ENCODE peak calls at places on chromosomes 7 and 10, in five cellular contexts. J is SJSA1, U is iPS DF 6.9, H is ovary, C is neural progenitor cell. B is an unnamed sample.

GRCh38 chr10:63783882-63784281 is 262.7 kb downstream of the REEP3 start:
- DNase-seq in J (no peak), U (no peak), H (no peak), C (no peak), B (no peak)

GRCh38 chr7:36784991-36785940 is 61.0 kb upstream of the AOAH start:
- DNase-seq in J (no peak), U (no peak), H (no peak), C (no peak), B (no peak)

GRCh38 chr10:86945361-86946214 is 11.8 kb downstream of the MMRN2 start:
- DNase-seq in J (no peak), U (no peak), H (no peak), C (peak; percentile 79), B (peak; percentile 70)

GRCh38 chr7:158824028-158824427 is 5.3 kb downstream of the ESYT2 start:
- DNase-seq in J (no peak), U (no peak), H (no peak), C (no peak), B (no peak)

GRCh38 chr10:86401588-86402282 is 35.1 kb upstream of the GRID1 start:
- DNase-seq in J (no peak), U (no peak), H (peak; percentile 13), C (peak; percentile 38), B (no peak)

GRCh38 chr10:44949127-44949802 is 10.3 kb upstream of the RASSF4 start:
- DNase-seq in J (no peak), U (no peak), H (no peak), C (no peak), B (no peak)

GRCh38 chr7:46678421-46678820 is 757.3 kb upstream of the IGFBP3 start:
- DNase-seq in J (no peak), U (no peak), H (no peak), C (no peak), B (no peak)

GRCh38 chr10:96225119-96225518 is 46.2 kb downstream of the BLNK start:
- DNase-seq in J (no peak), U (no peak), H (no peak), C (no peak), B (peak; percentile 67)

GRCh38 chr10:113844091-113844490 is 9.8 kb downstream of the DCLRE1A start:
- DNase-seq in J (no peak), U (no peak), H (no peak), C (no peak), B (peak; percentile 14)

GRCh38 chr10:117878626-117879025 is 168.1 kb downstream of the RAB11FIP2 start:
- DNase-seq in J (no peak), U (no peak), H (no peak), C (no peak), B (no peak)

GRCh38 chr7:33107136-33108066 is 1.8 kb downstream of the RP9 start:
- DNase-seq in J (peak; percentile 40), U (peak; percentile 35), H (no peak), C (peak; percentile 86), B (peak; percentile 67)

GRCh38 chr7:28170701-28171100 is 9.9 kb downstream of the JAZF1 start:
- DNase-seq in J (no peak), U (no peak), H (no peak), C (no peak), B (no peak)

GRCh38 chr10:24678757-24679156 is 44.9 kb downstream of the ARHGAP21 start:
- DNase-seq in J (no peak), U (no peak), H (no peak), C (no peak), B (no peak)

GRCh38 chr10:125515571-125515970 is 167.4 kb downstream of the TEX36 start:
- DNase-seq in J (no peak), U (no peak), H (no peak), C (no peak), B (no peak)

GRCh38 chr10:11388996-11389395 is 222.5 kb downstream of the USP6NL start:
- DNase-seq in J (no peak), U (no peak), H (no peak), C (no peak), B (no peak)

GRCh38 chr10:126844406-126844805 is 60.8 kb upstream of the DOCK1 start:
- DNase-seq in J (no peak), U (no peak), H (no peak), C (no peak), B (no peak)

GRCh38 chr10:10831085-10831484 is 186.6 kb upstream of the CELF2 start:
- DNase-seq in J (peak; percentile 23), U (no peak), H (no peak), C (no peak), B (peak; percentile 6)

GRCh38 chr7:135755351-135755753 is 6.7 kb upstream of the FAM180A start:
- DNase-seq in J (no peak), U (no peak), H (no peak), C (no peak), B (no peak)

GRCh38 chr7:70289067-70289466 is 690.8 kb downstream of the AUTS2 start:
- DNase-seq in J (no peak), U (no peak), H (no peak), C (no peak), B (no peak)

GRCh38 chr10:59283456-59284082 is 78.8 kb downstream of the FAM13C start:
- DNase-seq in J (no peak), U (no peak), H (no peak), C (peak; percentile 51), B (peak; percentile 23)

GRCh38 chr10:3248526-3249255 is 76.1 kb upstream of the PITRM1 start:
- DNase-seq in J (peak; percentile 92), U (no peak), H (no peak), C (no peak), B (no peak)

GRCh38 chr10:127918570-127918969 is 11.7 kb downstream of the PTPRE start:
- DNase-seq in J (no peak), U (no peak), H (no peak), C (no peak), B (no peak)

GRCh38 chr10:63421591-63421990 is 44.2 kb downstream of the JMJD1C start:
- DNase-seq in J (no peak), U (no peak), H (no peak), C (no peak), B (no peak)

GRCh38 chr7:109309790-109310189 is 740.1 kb downstream of the DNAJB9 start:
- DNase-seq in J (no peak), U (no peak), H (no peak), C (no peak), B (no peak)

GRCh38 chr10:131933016-131933694 is 32.3 kb downstream of the PPP2R2D start:
- DNase-seq in J (no peak), U (no peak), H (peak; percentile 48), C (no peak), B (no peak)

GRCh38 chr10:12505683-12506082 is 156.3 kb downstream of the CAMK1D start:
- DNase-seq in J (no peak), U (no peak), H (no peak), C (no peak), B (no peak)

GRCh38 chr7:103447073-103447960 is 1.3 kb upstream of the SLC26A5 start:
- DNase-seq in J (peak; percentile 16), U (peak; percentile 55), H (no peak), C (peak; percentile 81), B (peak; percentile 82)

GRCh38 chr7:24884401-24884800 is 95.6 kb downstream of the OSBPL3 start:
- DNase-seq in J (no peak), U (no peak), H (no peak), C (no peak), B (peak; percentile 88)

GRCh38 chr7:45646996-45647411 is 72.8 kb downstream of the ADCY1 start:
- DNase-seq in J (no peak), U (no peak), H (no peak), C (no peak), B (peak; percentile 10)

GRCh38 chr7:16811555-16811954 is 6.8 kb upstream of the AGR2 start:
- DNase-seq in J (peak; percentile 57), U (no peak), H (no peak), C (no peak), B (no peak)
- H3K4me1 ChIP-seq in J (peaks cover 10% of the 10 kb centered on the region), U (no peaks in the 10 kb centered on the region), H (no peaks in the 10 kb centered on the region), C (no peaks in the 10 kb centered on the region), B (no peaks in the 10 kb centered on the region)

GRCh38 chr7:1646391-1646790 is 23.7 kb upstream of the ELFN1 start:
- DNase-seq in J (no peak), U (no peak), H (no peak), C (no peak), B (no peak)

GRCh38 chr7:1642291-1642728 is 27.8 kb upstream of the ELFN1 start:
- DNase-seq in J (no peak), U (no peak), H (no peak), C (no peak), B (no peak)

GRCh38 chr7:1645071-1646015 is 24.7 kb upstream of the ELFN1 start:
- DNase-seq in J (no peak), U (no peak), H (no peak), C (no peak), B (no peak)

GRCh38 chr7:1643270-1644092 is 26.6 kb upstream of the ELFN1 start:
- DNase-seq in J (no peak), U (no peak), H (no peak), C (no peak), B (no peak)

DNA sequence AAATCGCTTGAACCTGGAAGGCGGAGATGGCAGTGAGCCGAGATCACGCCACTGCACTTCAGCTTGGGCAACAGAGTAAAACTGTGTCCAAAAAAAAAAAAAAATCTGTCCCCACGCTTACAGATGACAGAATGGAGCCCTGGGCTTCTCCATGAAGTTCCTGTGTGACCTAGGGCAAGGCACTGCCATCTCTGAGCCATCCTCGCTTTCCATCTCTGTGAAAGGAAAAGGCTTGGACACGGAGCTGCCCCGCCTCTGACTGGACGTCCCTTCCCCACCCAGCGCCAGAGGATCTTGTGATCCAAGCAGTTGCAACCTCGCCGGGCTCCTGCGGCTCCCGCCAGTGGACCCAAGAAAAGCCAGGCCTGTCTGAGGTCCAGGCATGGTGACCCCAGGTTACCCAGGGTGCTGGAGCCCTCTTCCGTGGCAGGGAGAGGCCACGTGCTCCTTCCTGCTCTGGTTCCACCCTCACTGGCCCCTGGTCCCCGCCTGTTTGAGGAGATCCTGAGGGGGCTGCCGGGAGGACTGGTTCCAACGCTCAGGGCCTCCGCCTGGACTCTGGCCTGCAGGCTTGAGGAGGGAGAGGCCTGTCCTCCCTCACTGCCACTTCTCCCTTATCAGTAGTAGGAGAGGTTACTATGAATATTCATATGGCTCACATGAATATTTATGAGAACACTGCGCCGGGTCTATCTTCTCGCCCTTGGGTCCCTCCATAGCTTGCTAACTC is 25.6 kb upstream of the ELFN1 start:
- DNase-seq in J (no peak), U (no peak), H (no peak), C (no peak), B (no peak)
- H3K4me1 ChIP-seq in J (no peaks in the 10 kb centered on the region), U (peaks cover 1% of the 10 kb centered on the region), H (no peaks in the 10 kb centered on the region), C (no peaks in the 10 kb centered on the region), B (peaks cover 13% of the 10 kb centered on the region)

GRCh38 chr7:449249-450019 is 70.2 kb downstream of the PDGFA start:
- DNase-seq in J (no peak), U (no peak), H (no peak), C (no peak), B (no peak)

GRCh38 chr7:445563-446288 is 73.9 kb downstream of the PDGFA start:
- DNase-seq in J (no peak), U (no peak), H (no peak), C (no peak), B (no peak)

GRCh38 chr7:446289-446935 is 73.2 kb downstream of the PDGFA start:
- DNase-seq in J (no peak), U (no peak), H (no peak), C (no peak), B (no peak)

GRCh38 chr7:445020-445419 is 74.6 kb downstream of the PDGFA start:
- DNase-seq in J (no peak), U (no peak), H (no peak), C (no peak), B (no peak)

GRCh38 chr7:447523-447922 is 72.1 kb downstream of the PDGFA start:
- DNase-seq in J (no peak), U (no peak), H (no peak), C (no peak), B (no peak)
- H3K4me1 ChIP-seq in J (peaks cover 17% of the 10 kb centered on the region), U (peaks cover 6% of the 10 kb centered on the region), H (no peaks in the 10 kb centered on the region), C (peaks cover 31% of the 10 kb centered on the region), B (peaks cover 13% of the 10 kb centered on the region)

GRCh38 chr10:97520978-97521761 is 22.4 kb downstream of the UBTD1 start:
- DNase-seq in J (no peak), U (no peak), H (no peak), C (no peak), B (no peak)
- H3K4me1 ChIP-seq in J (peaks cover 17% of the 10 kb centered on the region), U (peaks cover 5% of the 10 kb centered on the region), H (peaks cover 6% of the 10 kb centered on the region), C (peaks cover 10% of the 10 kb centered on the region), B (peaks cover 29% of the 10 kb centered on the region)